ENCODE peak calls at places on chromosome 6, in seven cellular contexts. Z is SK-N-DZ, L is fibroblast of pulmonary artery, P is NCI-H774, G is head of caudate nucleus, N is lung, T is left ventricle myocardium superior. C is an unnamed sample.

GRCh38 chr6:66772785-66773184 is 1065.8 kb upstream of the EYS start:
- DNase-seq in Z (peak), T (peak), L (peak), N (no peak), G (no peak), P (no peak), C (no peak)

GRCh38 chr6:114096553-114097172 is 125.7 kb upstream of the HDAC2 start:
- DNase-seq in Z (peak), G (no peak), P (peak), N (no peak), L (peak), T (no peak), C (no peak)

GRCh38 chr6:140436023-140436811 is 1061.8 kb upstream of the CITED2 start:
- DNase-seq in G (no peak), N (no peak), Z (no peak), T (no peak), P (no peak), L (peak), C (no peak)

GRCh38 chr6:47044418-47044817 is 2.3 kb upstream of the ADGRF1 start:
- DNase-seq in P (no peak), G (no peak), N (no peak), L (peak), Z (no peak), T (no peak), C (no peak)

GRCh38 chr6:146946559-146946958 is 257.7 kb upstream of the STXBP5 start:
- DNase-seq in T (no peak), N (no peak), Z (no peak), L (no peak), P (no peak), G (no peak), C (no peak)

GRCh38 chr6:21381336-21381963 is 212.1 kb upstream of the SOX4 start:
- DNase-seq in Z (no peak), L (no peak), P (no peak), G (no peak), T (no peak), N (peak), C (no peak)

GRCh38 chr6:116382587-116382986 is 11.8 kb downstream of the DSE start:
- DNase-seq in T (no peak), P (no peak), Z (no peak), N (no peak), G (no peak), L (no peak), C (no peak)

GRCh38 chr6:83514877-83515466 is 2.6 kb downstream of the PRSS35 start:
- DNase-seq in Z (peak), N (no peak), P (peak), T (no peak), L (peak), G (peak), C (no peak)